ENCODE peak calls at places on chromosome 12, in five cellular contexts. O is Calu3, A is GM20000, T is lower leg skin, S is GM06990. N is an unnamed sample.

GRCh38 chr12:108799528-108800243 is 57.7 kb downstream of the SSH1 start:
- DNase-seq in O (no peak), A (no peak), T (no peak), S (no peak), N (no peak)

GRCh38 chr12:40086471-40086870 is 19.4 kb downstream of the SLC2A13 start:
- DNase-seq in O (no peak), A (no peak), T (no peak), S (no peak), N (no peak)

GRCh38 chr12:48105321-48105866 is 485 bp downstream of the SENP1 start:
- DNase-seq in O (no peak), A (no peak), T (peak; percentile 16), S (no peak), N (peak; percentile 61)

GRCh38 chr12:46998811-46999368 is 80.5 kb upstream of the PCED1B start:
- DNase-seq in O (no peak), A (no peak), T (no peak), S (no peak), N (no peak)

GRCh38 chr12:52813885-52814709 is at the start of gene KRT4:
- DNase-seq in O (no peak), A (no peak), T (no peak), S (no peak), N (no peak)

GRCh38 chr12:131845121-131845520 is 16.9 kb downstream of the MMP17 start:
- DNase-seq in O (no peak), A (no peak), T (no peak), S (no peak), N (no peak)

GRCh38 chr12:54398995-54399793 is 14.7 kb upstream of the ZNF385A start:
- DNase-seq in O (peak; percentile 92), A (peak; percentile 84), T (peak; percentile 86), S (peak; percentile 37), N (peak; percentile 85)

GRCh38 chr12:128976120-128976519 is 122.8 kb downstream of the GLT1D1 start:
- DNase-seq in O (no peak), A (no peak), T (no peak), S (no peak), N (no peak)

GRCh38 chr12:59432057-59432456 is 163.8 kb upstream of the SLC16A7 start:
- DNase-seq in O (no peak), A (no peak), T (no peak), S (no peak), N (no peak)

GRCh38 chr12:3704512-3705348 is 48.2 kb downstream of the CRACR2A start:
- DNase-seq in O (no peak), A (no peak), T (no peak), S (no peak), N (peak; percentile 32)

GRCh38 chr12:112342587-112342986 is 39.6 kb downstream of the HECTD4 start:
- DNase-seq in O (no peak), A (no peak), T (no peak), S (no peak), N (no peak)

GRCh38 chr12:95240556-95240955 is 22.9 kb downstream of the VEZT start:
- DNase-seq in O (no peak), A (peak; percentile 37), T (no peak), S (peak; percentile 18), N (no peak)

GRCh38 chr12:132672678-132673077 is 14.5 kb downstream of the POLE start:
- DNase-seq in O (no peak), A (no peak), T (no peak), S (no peak), N (no peak)

GRCh38 chr12:88413561-88414095 is 166.6 kb downstream of the KITLG start:
- DNase-seq in O (no peak), A (no peak), T (no peak), S (no peak), N (no peak)
- TF ChIP-seq CTCF in O (no peak), A (no peak), T (no peak), S (no peak), N (no peak)

DNA sequence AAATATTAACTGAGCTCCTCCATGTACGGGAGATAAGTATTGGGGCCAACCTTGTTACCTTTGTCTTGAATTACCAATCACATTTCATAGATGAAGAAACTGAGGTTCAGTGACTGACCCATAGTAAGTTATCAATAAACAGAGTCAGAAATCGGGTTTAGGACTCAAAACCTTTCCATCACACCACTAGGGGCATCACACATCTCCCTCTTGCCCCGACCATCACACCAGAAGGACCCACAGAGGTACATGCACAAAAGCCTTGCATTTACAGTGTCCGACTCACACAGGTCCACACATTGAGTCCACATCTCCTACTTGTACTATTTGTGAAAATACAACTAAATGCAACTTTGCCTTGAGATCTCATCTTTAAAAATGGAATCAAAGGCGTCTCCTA is 29.4 kb downstream of the KCNA5 start:
- DNase-seq in O (no peak), A (no peak), T (no peak), S (no peak), N (no peak)
- TF ChIP-seq CTCF in O (no peak), A (no peak), T (no peak), S (peak; percentile 26), N (no peak)

DNA sequence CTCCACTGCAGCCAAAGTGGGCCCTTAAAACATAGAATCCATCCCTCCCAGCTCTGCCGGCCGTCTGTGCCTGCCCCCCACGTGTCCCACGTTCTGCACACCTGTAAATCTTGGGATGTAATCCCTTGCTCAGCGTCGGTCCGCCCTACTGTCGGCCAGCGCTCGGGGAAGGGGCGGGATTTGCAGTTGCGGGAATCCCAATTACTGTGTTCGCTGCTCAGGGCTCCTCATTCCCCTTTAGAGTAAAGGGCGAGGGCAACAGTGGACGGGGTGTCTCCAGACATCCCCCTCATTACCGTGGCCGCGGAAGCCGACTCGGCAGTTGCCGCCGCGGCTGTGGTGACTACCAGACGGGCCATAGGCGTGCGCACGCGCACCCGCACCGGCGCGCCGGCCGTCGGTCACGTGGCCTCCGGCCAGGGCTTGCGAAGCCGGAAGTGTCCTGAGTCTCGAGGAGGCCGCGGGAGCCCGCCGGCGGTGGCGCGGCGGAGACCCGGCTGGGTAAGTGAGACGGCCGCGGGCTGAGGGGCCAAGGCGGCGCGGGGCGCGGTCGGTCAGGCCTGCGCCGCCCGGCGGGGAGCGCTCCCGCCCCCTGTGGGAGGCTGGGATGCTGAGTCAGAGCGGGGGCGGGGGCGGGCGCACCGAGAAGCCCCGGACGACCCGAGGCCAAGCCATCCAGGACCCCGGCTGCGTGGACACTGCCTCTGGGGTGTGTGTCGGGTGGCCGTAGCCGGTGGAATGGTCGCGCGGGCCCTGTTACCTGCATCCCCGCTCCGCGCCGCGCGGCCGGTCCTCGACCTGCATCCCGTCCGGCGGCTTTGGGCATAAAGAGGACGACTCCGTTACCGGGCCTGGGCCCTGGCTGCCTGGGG is at the start of gene TBK1:
- DNase-seq in O (peak; percentile 96), A (peak; percentile 95), T (peak; percentile 82), S (peak; percentile 96), N (peak; percentile 94)
- TF ChIP-seq CTCF in O (no peak), A (peak; percentile 4), T (no peak), S (no peak), N (no peak)

GRCh38 chr12:57235012-57235727 is 5.7 kb downstream of the SHMT2 start:
- DNase-seq in O (no peak), A (no peak), T (no peak), S (no peak), N (no peak)
- TF ChIP-seq CTCF in O (no peak), A (no peak), T (no peak), S (no peak), N (no peak)

N was measured in GM13977.